ENCODE peak calls at places on chromosomes 5 and 9, in eight cellular contexts. B, G, N, X, O, A, M and K are unnamed samples.

GRCh38 chr5:7801898-7802614 is 48.9 kb downstream of the CFAP90 start:
- DNase-seq in B (no peak), G (no peak), N (no peak), X (peak; percentile 13), O (no peak), A (no peak), M (no peak), K (no peak)

GRCh38 chr9:109912082-109912581 is 132.1 kb downstream of the PALM2AKAP2 start:
- DNase-seq in B (no peak), G (no peak), N (no peak), X (no peak), O (peak; percentile 95), A (peak; percentile 47), M (no peak), K (peak; percentile 86)

GRCh38 chr9:85158512-85158911 is 489.0 kb downstream of the NTRK2 start:
- DNase-seq in B (peak; percentile 8), G (no peak), N (no peak), X (peak; percentile 88), O (no peak), A (no peak), M (no peak), K (no peak)

GRCh38 chr5:23525751-23526150 is 18.3 kb downstream of the PRDM9 start:
- DNase-seq in B (no peak), G (no peak), N (no peak), X (no peak), O (no peak), A (no peak), M (no peak), K (no peak)

GRCh38 chr5:134174841-134175839 is 1.6 kb downstream of the SKP1 start:
- DNase-seq in B (no peak), G (no peak), N (no peak), X (no peak), O (peak; percentile 54), A (no peak), M (no peak), K (peak; percentile 51)

GRCh38 chr9:126613656-126614055 is at the start of gene LMX1B:
- DNase-seq in B (peak; percentile 37), G (no peak), N (no peak), X (peak; percentile 29), O (peak; percentile 50), A (no peak), M (no peak), K (no peak)

GRCh38 chr9:133888779-133889491 is 103.2 kb downstream of the VAV2 start:
- DNase-seq in B (no peak), G (no peak), N (no peak), X (peak; percentile 16), O (no peak), A (no peak), M (no peak), K (no peak)

GRCh38 chr9:93828331-93829097 is 126.6 kb downstream of the BARX1 start:
- DNase-seq in B (no peak), G (no peak), N (no peak), X (no peak), O (no peak), A (no peak), M (no peak), K (no peak)

GRCh38 chr9:83403864-83404263 is 134.3 kb downstream of the FRMD3 start:
- DNase-seq in B (no peak), G (no peak), N (no peak), X (no peak), O (peak; percentile 48), A (no peak), M (no peak), K (no peak)

GRCh38 chr5:60505796-60506195 is 194.2 kb downstream of the DEPDC1B start:
- DNase-seq in B (no peak), G (no peak), N (no peak), X (no peak), O (no peak), A (no peak), M (no peak), K (no peak)

GRCh38 chr5:32076699-32077695 is 97.1 kb downstream of the GOLPH3 start:
- DNase-seq in B (peak; percentile 41), G (peak; percentile 40), N (no peak), X (peak; percentile 49), O (peak; percentile 72), A (peak; percentile 10), M (peak; percentile 23), K (peak; percentile 80)

GRCh38 chr5:5105531-5105930 is 34.6 kb upstream of the ADAMTS16 start:
- DNase-seq in B (no peak), G (no peak), N (no peak), X (no peak), O (peak; percentile 42), A (no peak), M (no peak), K (peak; percentile 82)

GRCh38 chr5:157197088-157197487 is 16.4 kb downstream of the ITK start:
- DNase-seq in B (no peak), G (no peak), N (no peak), X (no peak), O (no peak), A (no peak), M (no peak), K (no peak)

GRCh38 chr5:60410427-60410826 is 289.5 kb downstream of the DEPDC1B start:
- DNase-seq in B (no peak), G (no peak), N (no peak), X (no peak), O (peak; percentile 6), A (no peak), M (no peak), K (no peak)

GRCh38 chr9:133842721-133843227 is 104.6 kb upstream of the SARDH start:
- DNase-seq in B (peak; percentile 42), G (no peak), N (no peak), X (no peak), O (no peak), A (no peak), M (no peak), K (no peak)

GRCh38 chr5:152246401-152246800 is 158.7 kb downstream of the NMUR2 start:
- DNase-seq in B (no peak), G (peak; percentile 2), N (no peak), X (no peak), O (peak; percentile 32), A (no peak), M (no peak), K (peak; percentile 81)

GRCh38 chr5:149322518-149322917 is 22.8 kb upstream of the GRPEL2 start:
- DNase-seq in B (no peak), G (no peak), N (no peak), X (no peak), O (no peak), A (no peak), M (no peak), K (no peak)

GRCh38 chr5:170971-171800 is 20.1 kb upstream of the LRRC14B start:
- DNase-seq in B (no peak), G (no peak), N (no peak), X (no peak), O (no peak), A (no peak), M (no peak), K (no peak)

GRCh38 chr9:129100383-129101169 is 10.0 kb downstream of the CRAT start:
- DNase-seq in B (no peak), G (no peak), N (no peak), X (no peak), O (no peak), A (no peak), M (no peak), K (no peak)

GRCh38 chr9:69215774-69216482 is 41.9 kb downstream of the TJP2 start:
- DNase-seq in B (no peak), G (no peak), N (no peak), X (no peak), O (no peak), A (no peak), M (no peak), K (no peak)

GRCh38 chr5:133564921-133565565 is 47.3 kb downstream of the FSTL4 start:
- DNase-seq in B (no peak), G (no peak), N (no peak), X (no peak), O (no peak), A (no peak), M (no peak), K (no peak)

GRCh38 chr5:178990491-178990890 is 4.6 kb downstream of the GRM6 start:
- DNase-seq in B (no peak), G (no peak), N (no peak), X (no peak), O (no peak), A (no peak), M (no peak), K (no peak)

GRCh38 chr9:128160603-128160987 is 530 bp downstream of the BBLN start:
- DNase-seq in B (peak; percentile 26), G (peak; percentile 59), N (peak; percentile 49), X (peak; percentile 33), O (peak; percentile 60), A (no peak), M (peak; percentile 17), K (no peak)

GRCh38 chr5:116573617-116574431 is 799 bp downstream of the SEMA6A start:
- DNase-seq in B (peak; percentile 13), G (peak; percentile 5), N (no peak), X (peak; percentile 42), O (peak; percentile 14), A (no peak), M (no peak), K (no peak)

GRCh38 chr9:93655621-93656425 is 79.4 kb downstream of the PHF2 start:
- DNase-seq in B (no peak), G (no peak), N (no peak), X (no peak), O (no peak), A (no peak), M (no peak), K (no peak)

GRCh38 chr5:28862137-28862859 is 1823.9 kb upstream of the CDH9 start:
- DNase-seq in B (no peak), G (no peak), N (no peak), X (no peak), O (no peak), A (no peak), M (no peak), K (no peak)

GRCh38 chr5:1110260-1110929 is 1.5 kb downstream of the SLC12A7 start:
- DNase-seq in B (peak; percentile 73), G (no peak), N (no peak), X (no peak), O (no peak), A (no peak), M (no peak), K (peak; percentile 10)